ENCODE peak calls at places on chromosomes 6 and 20, in ten cellular contexts. L is stimulated activated CD4-positive, alpha-beta T cell treated with anti-CD3 and anti-CD28 coated beads, Interleukin-1b, Interleukin-23, amount 100 ng/mL, for 1 hour; W is NCI-H1417; I is AG09319; B is GM03348; M is activated effector memory CD4-positive, alpha-beta T cell treated with anti-CD3 and anti-CD28 coated beads, Interleukin-2, amount 50 U/mL, for 16 hours; J is caudate nucleus; H is progenitor cell of endocrine pancreas; P is RWPE1; N is HS-5. K is an unnamed sample.

GRCh38 chr6:88650029-88650619 is 313.3 kb downstream of the RNGTT start:
- DNase-seq in L (no peak), W (no peak), I (peak; percentile 66), B (peak; percentile 61), M (no peak), J (no peak), H (no peak), P (no peak), N (peak; percentile 32), K (peak; percentile 71)

GRCh38 chr6:30847421-30847970 is 36.8 kb upstream of the DDR1 start:
- DNase-seq in L (no peak), W (no peak), I (no peak), B (no peak), M (no peak), J (no peak), H (no peak), P (no peak), N (no peak), K (no peak)

GRCh38 chr6:157655139-157655538 is 167.9 kb upstream of the SNX9 start:
- DNase-seq in L (no peak), W (no peak), I (no peak), B (no peak), M (no peak), J (no peak), H (no peak), P (no peak), N (no peak), K (no peak)

GRCh38 chr6:40931927-40932326 is 107.1 kb downstream of the UNC5CL start:
- DNase-seq in L (no peak), W (no peak), I (no peak), B (peak; percentile 47), M (no peak), J (no peak), H (no peak), P (peak; percentile 26), N (no peak), K (no peak)

GRCh38 chr6:5749666-5750215 is 257.0 kb downstream of the NRN1 start:
- DNase-seq in L (no peak), W (no peak), I (no peak), B (no peak), M (no peak), J (no peak), H (no peak), P (no peak), N (no peak), K (no peak)

GRCh38 chr6:11198663-11199603 is 33.5 kb downstream of the NEDD9 start:
- DNase-seq in L (no peak), W (no peak), I (no peak), B (no peak), M (no peak), J (no peak), H (no peak), P (no peak), N (no peak), K (no peak)

GRCh38 chr6:98871057-98871456 is 36.7 kb downstream of the POU3F2 start:
- DNase-seq in L (no peak), W (no peak), I (no peak), B (no peak), M (no peak), J (no peak), H (no peak), P (peak; percentile 8), N (no peak), K (no peak)

GRCh38 chr6:133136177-133136896 is 104.8 kb upstream of the EYA4 start:
- DNase-seq in L (no peak), W (no peak), I (no peak), B (no peak), M (no peak), J (no peak), H (no peak), P (no peak), N (no peak), K (no peak)

GRCh38 chr6:157157228-157157627 is 166.1 kb downstream of the TMEM242 start:
- DNase-seq in L (no peak), W (peak; percentile 44), I (no peak), B (no peak), M (no peak), J (no peak), H (no peak), P (no peak), N (no peak), K (no peak)

GRCh38 chr6:147065786-147066185 is 138.4 kb upstream of the STXBP5 start:
- DNase-seq in L (no peak), W (peak; percentile 73), I (no peak), B (no peak), M (no peak), J (no peak), H (no peak), P (no peak), N (no peak), K (no peak)

GRCh38 chr6:158008894-158009891 is 27.5 kb downstream of the SYNJ2 start:
- DNase-seq in L (no peak), W (no peak), I (no peak), B (peak; percentile 49), M (peak; percentile 70), J (peak; percentile 62), H (no peak), P (no peak), N (no peak), K (peak; percentile 88)

GRCh38 chr20:3276400-3277015 is 37.5 kb upstream of the SLC4A11 start:
- DNase-seq in L (no peak), W (peak; percentile 14), I (no peak), B (peak; percentile 23), M (no peak), J (no peak), H (no peak), P (peak; percentile 33), N (no peak), K (no peak)

GRCh38 chr6:157813757-157814455 is 9.1 kb upstream of the SNX9 start:
- DNase-seq in L (no peak), W (no peak), I (peak; percentile 81), B (peak; percentile 30), M (no peak), J (no peak), H (no peak), P (no peak), N (peak; percentile 50), K (no peak)

GRCh38 chr6:56172144-56172543 is 75.2 kb downstream of the COL21A1 start:
- DNase-seq in L (no peak), W (no peak), I (no peak), B (no peak), M (no peak), J (no peak), H (no peak), P (no peak), N (no peak), K (no peak)

GRCh38 chr20:23419995-23420901 is 1.0 kb downstream of the NAPB start:
- DNase-seq in L (peak; percentile 28), W (peak; percentile 65), I (no peak), B (peak; percentile 70), M (peak; percentile 83), J (no peak), H (peak; percentile 35), P (peak; percentile 55), N (no peak), K (peak; percentile 18)

GRCh38 chr6:128569737-128570438 is 49.5 kb upstream of the PTPRK start:
- DNase-seq in L (no peak), W (no peak), I (peak; percentile 44), B (peak; percentile 90), M (no peak), J (no peak), H (no peak), P (peak; percentile 88), N (peak; percentile 94), K (no peak)

GRCh38 chr6:3455490-3456394 is 1.1 kb downstream of the SLC22A23 start:
- DNase-seq in L (no peak), W (peak; percentile 37), I (no peak), B (peak; percentile 55), M (peak; percentile 72), J (no peak), H (peak; percentile 30), P (peak; percentile 34), N (no peak), K (no peak)

GRCh38 chr6:17482711-17483110 is 89.3 kb downstream of the CAP2 start:
- DNase-seq in L (no peak), W (no peak), I (no peak), B (no peak), M (no peak), J (no peak), H (no peak), P (no peak), N (no peak), K (no peak)

GRCh38 chr6:26056583-26057350 is 30.5 kb upstream of the HFE start:
- DNase-seq in L (no peak), W (peak; percentile 74), I (no peak), B (peak; percentile 33), M (no peak), J (no peak), H (no peak), P (no peak), N (peak; percentile 45), K (peak; percentile 8)

GRCh38 chr20:1567392-1568165 is 10.1 kb upstream of the SIRPD start:
- DNase-seq in L (no peak), W (no peak), I (peak; percentile 3), B (peak; percentile 50), M (no peak), J (no peak), H (no peak), P (peak; percentile 89), N (peak; percentile 95), K (no peak)

GRCh38 chr20:58420798-58421496 is 31.9 kb downstream of the VAPB start:
- DNase-seq in L (no peak), W (no peak), I (no peak), B (peak; percentile 79), M (no peak), J (no peak), H (no peak), P (peak; percentile 91), N (peak; percentile 73), K (no peak)

GRCh38 chr20:61525781-61526431 is 273.8 kb downstream of the CDH4 start:
- DNase-seq in L (no peak), W (no peak), I (no peak), B (peak; percentile 20), M (no peak), J (no peak), H (no peak), P (no peak), N (no peak), K (no peak)

GRCh38 chr6:90611543-90611864 is 24.6 kb upstream of the MAP3K7 start:
- DNase-seq in L (no peak), W (no peak), I (no peak), B (no peak), M (no peak), J (no peak), H (no peak), P (no peak), N (no peak), K (peak; percentile 17)

GRCh38 chr20:62447143-62447869 is 20.0 kb upstream of the RBBP8NL start:
- DNase-seq in L (no peak), W (no peak), I (no peak), B (no peak), M (no peak), J (no peak), H (no peak), P (no peak), N (no peak), K (no peak)

GRCh38 chr6:168136622-168137021 is 57.6 kb upstream of the FRMD1 start:
- DNase-seq in L (no peak), W (no peak), I (no peak), B (no peak), M (no peak), J (no peak), H (peak; percentile 1), P (no peak), N (no peak), K (no peak)

GRCh38 chr20:63056236-63057132 is 49.7 kb upstream of the BHLHE23 start:
- DNase-seq in L (peak; percentile 20), W (peak; percentile 74), I (no peak), B (peak; percentile 77), M (peak; percentile 81), J (no peak), H (peak; percentile 77), P (peak; percentile 58), N (no peak), K (no peak)

GRCh38 chr20:23659989-23660837 is 22.5 kb upstream of the CST3 start:
- DNase-seq in L (no peak), W (no peak), I (peak; percentile 40), B (peak; percentile 33), M (no peak), J (no peak), H (no peak), P (no peak), N (no peak), K (no peak)

GRCh38 chr6:143159001-143159400 is 98.3 kb downstream of the AIG1 start:
- DNase-seq in L (no peak), W (no peak), I (no peak), B (no peak), M (no peak), J (no peak), H (no peak), P (no peak), N (no peak), K (no peak)